ENCODE peak calls at places on chromosomes 12 and 14, in ten cellular contexts. B is WTC11; K is stomach; S is stimulated activated CD8-positive, alpha-beta memory T cell treated with anti-CD3 and anti-CD28 coated beads, Interleukin-7, amount 100 ng/mL, for 1 hour; E is psoas muscle; O is T-helper 2 cell; I is HT1080; Y is cardiac fibroblast; N is left ventricle myocardium superior; H is sciatic nerve. V is an unnamed sample.

GRCh38 chr12:24039113-24039525 is 89.6 kb upstream of the SOX5 start:
- DNase-seq in E (no peak), Y (peak), O (no peak), B (no peak), K (no peak), H (no peak), S (no peak), N (no peak), I (peak), V (no peak)

GRCh38 chr14:101187816-101188570 is 284.5 kb upstream of the RTL1 start:
- DNase-seq in B (no peak), Y (no peak), K (peak), E (no peak), H (peak), I (no peak), S (no peak), O (no peak), N (no peak), V (no peak)

GRCh38 chr12:1518763-1519516 is 75.4 kb downstream of the FBXL14 start:
- DNase-seq in K (no peak), Y (peak), S (no peak), O (no peak), H (no peak), E (no peak), I (peak), B (no peak), N (no peak), V (no peak)

GRCh38 chr14:100454437-100454836 is 131.3 kb downstream of the SLC25A47 start:
- DNase-seq in B (no peak), O (no peak), S (no peak), E (no peak), I (no peak), K (no peak), H (no peak), N (no peak), Y (no peak), V (no peak)

GRCh38 chr14:77040995-77041744 is 12.7 kb upstream of the IRF2BPL start:
- DNase-seq in B (no peak), H (no peak), E (no peak), K (no peak), S (no peak), O (no peak), N (no peak), Y (no peak), I (no peak), V (peak)

GRCh38 chr12:88172844-88173407 is 30.8 kb downstream of the TMTC3 start:
- DNase-seq in B (no peak), I (peak), S (no peak), Y (peak), H (no peak), K (no peak), E (no peak), N (no peak), O (no peak), V (no peak)

GRCh38 chr14:96741151-96741977 is 55.8 kb upstream of the VRK1 start:
- DNase-seq in S (peak), Y (peak), N (peak), O (peak), B (peak), E (peak), H (peak), K (peak), I (peak), V (peak)

GRCh38 chr14:96676161-96676560 is 121.0 kb upstream of the VRK1 start:
- DNase-seq in S (no peak), B (no peak), N (no peak), O (no peak), Y (peak), H (no peak), K (no peak), E (no peak), I (peak), V (no peak)

GRCh38 chr12:31228811-31229792 is 96.8 kb downstream of the SINHCAF start:
- DNase-seq in E (no peak), N (peak), O (no peak), I (no peak), B (no peak), Y (no peak), S (no peak), K (peak), H (no peak), V (no peak)

GRCh38 chr14:31926123-31926522 is 151.0 kb upstream of the ARHGAP5 start:
- DNase-seq in I (peak), H (no peak), B (no peak), K (no peak), Y (peak), S (no peak), N (no peak), E (no peak), O (no peak), V (no peak)

GRCh38 chr12:83864064-83864463 is 1048.5 kb downstream of the SLC6A15 start:
- DNase-seq in K (no peak), O (no peak), S (no peak), N (no peak), H (no peak), I (no peak), E (no peak), B (no peak), Y (no peak), V (no peak)

GRCh38 chr14:28571636-28572035 is 195.0 kb upstream of the FOXG1 start:
- DNase-seq in K (no peak), H (no peak), I (peak), E (no peak), N (no peak), O (no peak), Y (peak), B (no peak), S (no peak), V (no peak)

GRCh38 chr12:52042706-52043385 is 8.4 kb upstream of the NR4A1 start:
- DNase-seq in H (no peak), Y (no peak), E (no peak), B (no peak), K (no peak), S (no peak), N (no peak), I (no peak), O (no peak), V (peak)

GRCh38 chr14:75911883-75912282 is 69.9 kb downstream of the TGFB3 start:
- DNase-seq in Y (peak), N (no peak), K (no peak), O (no peak), S (no peak), B (peak), I (no peak), E (no peak), H (peak), V (no peak)